ENCODE peak calls at places on chromosomes 12 and 14, in eight cellular contexts. V is right cardiac atrium, D is midbrain, U is caudate nucleus, O is AG09319, Q is renal cortical epithelial cell, E is uterus, Y is esophagus squamous epithelium. W is an unnamed sample.

GRCh38 chr14:86973177-86973576 is 1019.8 kb downstream of the GALC start:
- DNase-seq in V (no peak), D (no peak), U (no peak), O (no peak), Q (no peak), E (no peak), Y (no peak), W (no peak)

GRCh38 chr12:32120419-32120818 is 13.8 kb downstream of the BICD1 start:
- DNase-seq in V (no peak), D (no peak), U (no peak), O (no peak), Q (peak; percentile 40), E (no peak), Y (no peak), W (no peak)

GRCh38 chr14:63940387-63940786 is 87.6 kb downstream of the SYNE2 start:
- DNase-seq in V (no peak), D (no peak), U (no peak), O (no peak), Q (no peak), E (no peak), Y (no peak), W (no peak)

GRCh38 chr12:95784886-95785285 is 5.7 kb downstream of the NTN4 start:
- DNase-seq in V (no peak), D (no peak), U (no peak), O (no peak), Q (no peak), E (no peak), Y (no peak), W (no peak)

GRCh38 chr14:31291210-31291609 is 83.6 kb upstream of the HECTD1 start:
- DNase-seq in V (no peak), D (no peak), U (no peak), O (no peak), Q (peak; percentile 73), E (no peak), Y (no peak), W (no peak)

GRCh38 chr12:87931764-87932163 is 97.4 kb downstream of the C12orf50 start:
- DNase-seq in V (no peak), D (no peak), U (no peak), O (no peak), Q (no peak), E (no peak), Y (no peak), W (no peak)

GRCh38 chr12:95484524-95484923 is 10.6 kb downstream of the METAP2 start:
- DNase-seq in V (no peak), D (no peak), U (no peak), O (peak; percentile 23), Q (no peak), E (no peak), Y (no peak), W (no peak)

GRCh38 chr12:88856201-88856600 is 275.9 kb upstream of the KITLG start:
- DNase-seq in V (no peak), D (no peak), U (no peak), O (no peak), Q (no peak), E (no peak), Y (no peak), W (no peak)

W was measured in left ventricle myocardium superior.